ENCODE peak calls at places on chromosomes 1 and 21, in seven cellular contexts. F is epithelial cell of esophagus, D is ascending aorta, X is HFF-Myc, L is kidney epithelial cell, U is WTC11, S is cardiac muscle cell. Q is an unnamed sample.

GRCh38 chr1:87291107-87291506 is 37.6 kb upstream of the LMO4 start:
- DNase-seq in F (no peak), D (no peak), X (no peak), L (no peak), U (no peak), S (no peak), Q (peak)

GRCh38 chr1:151368745-151369610 is 3.5 kb downstream of the SELENBP1 start:
- DNase-seq in F (no peak), D (no peak), X (no peak), L (no peak), U (no peak), S (no peak), Q (no peak)

GRCh38 chr1:229406798-229407197 is 27.1 kb downstream of the ACTA1 start:
- DNase-seq in F (no peak), D (no peak), X (no peak), L (no peak), U (peak), S (peak), Q (no peak)

GRCh38 chr1:65572701-65573421 is 152.4 kb downstream of the LEPR start:
- DNase-seq in F (no peak), D (no peak), X (no peak), L (no peak), U (no peak), S (no peak), Q (no peak)

GRCh38 chr21:30718239-30718909 is at the start of gene KRTAP21-3:
- DNase-seq in F (peak), D (no peak), X (no peak), L (peak), U (no peak), S (no peak), Q (no peak)

GRCh38 chr1:12636098-12636950 is 7.6 kb upstream of the AADACL4 start:
- DNase-seq in F (no peak), D (no peak), X (no peak), L (peak), U (peak), S (no peak), Q (no peak)

GRCh38 chr1:219582310-219582709 is 30.6 kb downstream of the ZC3H11B start:
- DNase-seq in F (peak), D (no peak), X (no peak), L (no peak), U (no peak), S (no peak), Q (no peak)

GRCh38 chr1:161193561-161194235 is 5.2 kb downstream of the ADAMTS4 start:
- DNase-seq in F (no peak), D (no peak), X (no peak), L (no peak), U (no peak), S (no peak), Q (no peak)

GRCh38 chr1:171142451-171143121 is 42.5 kb upstream of the FMO2 start:
- DNase-seq in F (no peak), D (no peak), X (peak), L (no peak), U (no peak), S (no peak), Q (no peak)

GRCh38 chr1:12473596-12474329 is 144.2 kb downstream of the DHRS3 start:
- DNase-seq in F (no peak), D (no peak), X (no peak), L (no peak), U (no peak), S (no peak), Q (no peak)

GRCh38 chr1:15411593-15412487 is 2.2 kb downstream of the EFHD2 start:
- DNase-seq in F (peak), D (peak), X (no peak), L (no peak), U (no peak), S (no peak), Q (no peak)

GRCh38 chr1:74011736-74012135 is 186.2 kb downstream of the LRRIQ3 start:
- DNase-seq in F (no peak), D (no peak), X (no peak), L (no peak), U (no peak), S (no peak), Q (no peak)

GRCh38 chr1:23609971-23610370 is 50.7 kb upstream of the ID3 start:
- DNase-seq in F (no peak), D (no peak), X (no peak), L (no peak), U (no peak), S (no peak), Q (no peak)

GRCh38 chr1:113479713-113480676 is 89.7 kb downstream of the MAGI3 start:
- DNase-seq in F (peak), D (no peak), X (no peak), L (no peak), U (no peak), S (no peak), Q (no peak)

GRCh38 chr1:12516741-12517140 is 101.3 kb downstream of the DHRS3 start:
- DNase-seq in F (no peak), D (no peak), X (no peak), L (no peak), U (no peak), S (no peak), Q (no peak)

GRCh38 chr1:215731699-215732098 is 164.6 kb downstream of the KCTD3 start:
- DNase-seq in F (no peak), D (no peak), X (no peak), L (no peak), U (no peak), S (no peak), Q (no peak)

GRCh38 chr1:40432644-40433385 is 17.5 kb upstream of the ZFP69B start:
- DNase-seq in F (no peak), D (no peak), X (no peak), L (no peak), U (no peak), S (no peak), Q (no peak)

GRCh38 chr1:209720326-209720725 is 15.7 kb downstream of the HSD11B1 start:
- DNase-seq in F (no peak), D (no peak), X (no peak), L (no peak), U (no peak), S (no peak), Q (no peak)

GRCh38 chr1:247362074-247362597 is 30.5 kb upstream of the ZNF496 start:
- DNase-seq in F (no peak), D (no peak), X (no peak), L (no peak), U (no peak), S (no peak), Q (no peak)

GRCh38 chr1:209648931-209649776 is 3.1 kb downstream of the LAMB3 start:
- DNase-seq in F (peak), D (no peak), X (peak), L (peak), U (no peak), S (no peak), Q (peak)

GRCh38 chr1:64967381-64967780 is 1.0 kb upstream of the JAK1 start:
- DNase-seq in F (no peak), D (no peak), X (no peak), L (no peak), U (no peak), S (peak), Q (no peak)

GRCh38 chr1:41689596-41689995 is 205.1 kb upstream of the EDN2 start:
- DNase-seq in F (no peak), D (no peak), X (no peak), L (no peak), U (no peak), S (no peak), Q (no peak)

GRCh38 chr1:196317535-196318522 is 290.4 kb downstream of the KCNT2 start:
- DNase-seq in F (peak), D (no peak), X (peak), L (no peak), U (peak), S (peak), Q (peak)

GRCh38 chr1:210234254-210234747 is 1.7 kb downstream of the SERTAD4 start:
- DNase-seq in F (no peak), D (no peak), X (no peak), L (no peak), U (peak), S (no peak), Q (no peak)

GRCh38 chr1:193657552-193657951 is 471.1 kb upstream of the B3GALT2 start:
- DNase-seq in F (no peak), D (no peak), X (no peak), L (no peak), U (no peak), S (no peak), Q (no peak)

GRCh38 chr21:43727571-43728466 is 8.9 kb downstream of the PDXK start:
- DNase-seq in F (peak), D (no peak), X (no peak), L (no peak), U (peak), S (no peak), Q (no peak)
- TF ChIP-seq CTCF in F (peak), D (no peak), X (no peak), L (peak), U (no peak), S (peak), Q (no peak)

DNA sequence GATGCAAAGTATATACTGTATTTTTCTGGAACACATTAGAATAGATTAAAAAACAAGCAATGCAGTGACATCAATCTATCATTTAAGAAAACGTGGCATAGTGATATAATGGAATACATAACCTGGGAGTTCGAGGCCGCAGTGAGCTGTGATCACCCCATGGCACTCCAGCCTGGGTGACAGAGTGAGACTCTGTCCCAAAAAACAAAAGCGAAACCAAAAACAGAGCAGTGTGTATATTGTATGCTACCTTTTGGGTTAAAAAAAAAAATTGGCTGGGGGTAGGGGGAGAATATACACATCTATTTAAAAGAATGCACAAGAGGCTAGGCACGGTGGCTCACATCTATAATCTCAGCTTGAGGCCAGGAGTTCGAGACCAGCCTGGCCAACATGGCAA is 13.5 kb downstream of the SLC2A1 start:
- DNase-seq in F (no peak), D (no peak), X (no peak), L (no peak), U (no peak), S (no peak), Q (no peak)
- TF ChIP-seq CTCF in F (no peak), D (no peak), X (no peak), L (no peak), U (no peak), S (no peak), Q (no peak)

GRCh38 chr21:44489962-44490361 is 34.7 kb downstream of the LRRC3 start:
- DNase-seq in F (no peak), D (no peak), X (no peak), L (no peak), U (no peak), S (no peak), Q (no peak)
- TF ChIP-seq CTCF in F (no peak), D (no peak), X (peak), L (peak), U (peak), S (peak), Q (no peak)

GRCh38 chr1:211543003-211543402 is 36.0 kb downstream of the SLC30A1 start:
- DNase-seq in F (no peak), D (no peak), X (no peak), L (no peak), U (no peak), S (no peak), Q (no peak)

GRCh38 chr1:211537253-211537652 is 41.7 kb downstream of the SLC30A1 start:
- DNase-seq in F (peak), D (no peak), X (no peak), L (no peak), U (no peak), S (no peak), Q (no peak)

GRCh38 chr1:211536606-211537005 is 42.4 kb downstream of the SLC30A1 start:
- DNase-seq in F (no peak), D (no peak), X (no peak), L (no peak), U (no peak), S (no peak), Q (no peak)

GRCh38 chr1:211546543-211546942 is 32.4 kb downstream of the SLC30A1 start:
- DNase-seq in F (no peak), D (no peak), X (no peak), L (no peak), U (no peak), S (no peak), Q (no peak)

DNA sequence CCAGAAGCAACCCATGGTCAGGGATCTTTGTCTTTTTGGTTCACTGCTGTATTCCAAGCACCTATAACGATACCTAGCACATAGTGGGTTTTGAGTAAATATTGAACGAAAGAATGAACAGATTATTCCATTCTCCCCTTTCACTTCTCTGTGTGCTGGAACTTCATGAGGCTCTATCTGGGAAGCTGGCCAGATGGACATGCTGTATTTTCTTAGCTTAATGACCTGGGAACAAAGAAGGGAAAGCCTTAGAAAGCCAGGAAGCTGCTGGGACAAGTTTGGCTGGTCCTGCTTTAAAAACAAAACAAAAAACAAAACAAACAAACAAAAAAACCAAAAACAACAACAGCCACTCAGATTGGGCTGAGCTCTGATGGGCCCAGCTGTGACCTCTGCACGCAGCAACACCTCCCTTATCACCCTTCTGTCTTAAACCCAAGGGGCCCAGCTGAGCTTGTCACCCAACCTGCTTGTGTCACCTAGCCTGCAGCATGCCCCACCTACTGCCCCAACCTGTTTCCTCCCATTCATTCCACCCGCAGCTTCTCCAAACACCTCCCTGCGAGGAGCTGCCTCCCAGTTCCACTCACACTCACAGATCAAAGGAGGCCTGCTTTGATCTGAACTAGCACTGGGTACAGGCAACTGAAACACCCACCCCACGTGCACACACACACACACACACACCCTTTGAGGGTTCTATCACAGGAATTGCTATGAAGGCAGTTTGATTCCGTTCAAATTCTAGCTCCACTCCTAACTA is 37.1 kb downstream of the SLC30A1 start:
- DNase-seq in F (peak), D (no peak), X (no peak), L (no peak), U (no peak), S (no peak), Q (no peak)
- TF ChIP-seq CTCF in F (no peak), D (no peak), X (no peak), L (no peak), U (no peak), S (no peak), Q (no peak)